ENCODE peak calls at places on chromosomes 11 and 22, in ten cellular contexts. Q is fibroblast of mammary gland; A is renal cortical epithelial cell; F is HEK293T; L is NCI-H2081; V is G401; N is Caco-2; W is neural crest cell; G is mammary epithelial cell; P is activated CD4-positive, CD25-positive, alpha-beta regulatory T cell. H is an unnamed sample.

GRCh38 chr11:16982256-16982671 is 31.9 kb downstream of the PLEKHA7 start:
- DNase-seq in F (no peak), P (no peak), L (no peak), A (peak), Q (no peak), V (no peak), G (no peak), N (no peak), W (peak), H (peak)

GRCh38 chr22:36913431-36914382 is at the start of gene CSF2RB:
- DNase-seq in Q (no peak), F (no peak), P (no peak), A (no peak), N (no peak), L (no peak), V (peak), W (no peak), G (no peak), H (no peak)

GRCh38 chr11:102767800-102768199 is 12.6 kb downstream of the MMP10 start:
- DNase-seq in W (no peak), F (no peak), A (no peak), P (no peak), G (no peak), Q (no peak), N (no peak), V (no peak), L (no peak), H (no peak)

GRCh38 chr22:37726240-37726887 is 29.5 kb downstream of the TRIOBP start:
- DNase-seq in W (no peak), V (no peak), P (no peak), N (no peak), L (no peak), F (no peak), G (peak), Q (peak), A (peak), H (no peak)

GRCh38 chr11:61127991-61128390 is 25.7 kb downstream of the CD5 start:
- DNase-seq in A (no peak), Q (no peak), P (no peak), L (no peak), V (no peak), F (no peak), G (no peak), N (no peak), W (no peak), H (no peak)

GRCh38 chr11:75429902-75430691 is 2.9 kb downstream of the KLHL35 start:
- DNase-seq in A (no peak), G (peak), L (peak), W (peak), P (peak), Q (peak), N (peak), F (no peak), V (no peak), H (peak)

GRCh38 chr22:30562391-30562790 is 12.1 kb downstream of the GAL3ST1 start:
- DNase-seq in L (no peak), W (no peak), V (no peak), G (peak), N (no peak), P (no peak), A (peak), Q (no peak), F (no peak), H (no peak)

GRCh38 chr11:84628871-84629625 is 998.1 kb downstream of the DLG2 start:
- DNase-seq in Q (no peak), W (no peak), N (no peak), P (no peak), A (no peak), V (peak), L (peak), G (no peak), F (no peak), H (no peak)

GRCh38 chr22:37172266-37173245 is 15.5 kb downstream of the C1QTNF6 start:
- DNase-seq in P (no peak), G (no peak), F (no peak), Q (no peak), W (no peak), L (no peak), V (no peak), N (peak), A (no peak), H (no peak)

GRCh38 chr11:22879615-22880014 is 19.3 kb upstream of the CCDC179 start:
- DNase-seq in N (no peak), W (no peak), Q (no peak), L (no peak), G (no peak), F (no peak), V (no peak), P (no peak), A (peak), H (no peak)

GRCh38 chr22:23675502-23676415 is 15.1 kb upstream of the RGL4 start:
- DNase-seq in A (peak), V (no peak), Q (no peak), P (no peak), F (no peak), W (no peak), G (no peak), N (peak), L (no peak), H (no peak)

GRCh38 chr22:29443452-29443851 is 5.1 kb downstream of the RFPL1 start:
- DNase-seq in L (no peak), W (no peak), V (no peak), N (no peak), F (no peak), Q (no peak), A (peak), G (peak), P (no peak), H (no peak)

GRCh38 chr11:2776351-2777061 is 76.7 kb upstream of the KCNQ1OT1 start:
- DNase-seq in F (no peak), L (no peak), V (no peak), P (no peak), N (peak), G (no peak), W (peak), A (no peak), Q (no peak), H (no peak)

GRCh38 chr11:22938691-22939090 is 78.4 kb upstream of the CCDC179 start:
- DNase-seq in W (no peak), A (peak), G (no peak), F (no peak), L (no peak), Q (no peak), N (no peak), V (no peak), P (no peak), H (no peak)

GRCh38 chr22:45280995-45281394 is 3.8 kb upstream of the UPK3A start:
- DNase-seq in N (no peak), W (no peak), A (no peak), Q (no peak), F (no peak), L (no peak), P (no peak), G (no peak), V (no peak), H (no peak)

GRCh38 chr11:134691985-134692384 is 279.9 kb upstream of the B3GAT1 start:
- DNase-seq in L (no peak), Q (peak), W (no peak), P (no peak), G (peak), F (no peak), V (no peak), N (no peak), A (no peak), H (no peak)

GRCh38 chr11:95232666-95233065 is 1.7 kb upstream of the SESN3 start:
- DNase-seq in G (no peak), Q (no peak), P (no peak), N (no peak), A (no peak), W (no peak), L (no peak), V (no peak), F (no peak), H (no peak)

GRCh38 chr11:35352107-35352888 is 67.1 kb downstream of the SLC1A2 start:
- DNase-seq in P (no peak), G (peak), W (no peak), V (no peak), A (no peak), Q (peak), F (no peak), L (no peak), N (no peak), H (no peak)

GRCh38 chr22:49768511-49768910 is 59.2 kb downstream of the BRD1 start:
- DNase-seq in W (no peak), L (no peak), G (no peak), V (no peak), A (no peak), Q (no peak), P (no peak), F (no peak), N (no peak), H (no peak)

GRCh38 chr11:58813693-58814092 is 30.8 kb downstream of the GLYATL2 start:
- DNase-seq in V (no peak), G (no peak), W (no peak), P (no peak), N (no peak), Q (peak), F (no peak), A (no peak), L (no peak), H (no peak)

GRCh38 chr11:73317803-73318202 is 9.7 kb downstream of the ARHGEF17 start:
- DNase-seq in V (no peak), F (no peak), W (no peak), L (no peak), Q (no peak), A (peak), G (no peak), N (no peak), P (no peak), H (no peak)

GRCh38 chr11:58493676-58494075 is 14.2 kb downstream of the OR5B21 start:
- DNase-seq in G (peak), Q (peak), N (no peak), W (no peak), A (no peak), F (no peak), P (no peak), V (no peak), L (no peak), H (no peak)

GRCh38 chr22:45572444-45572843 is 69.8 kb downstream of the FBLN1 start:
- DNase-seq in G (peak), Q (peak), V (no peak), W (no peak), F (no peak), N (no peak), P (no peak), L (no peak), A (peak), H (no peak)

GRCh38 chr22:47100646-47101045 is 338.2 kb downstream of the TBC1D22A start:
- DNase-seq in Q (no peak), V (no peak), A (no peak), F (no peak), N (no peak), G (no peak), L (no peak), P (no peak), W (no peak), H (no peak)

GRCh38 chr11:14054708-14055107 is 92.2 kb downstream of the SPON1 start:
- DNase-seq in N (no peak), F (no peak), V (no peak), G (peak), P (no peak), Q (peak), L (no peak), A (no peak), W (no peak), H (no peak)

GRCh38 chr11:11845066-11845465 is 3.3 kb downstream of the USP47 start:
- DNase-seq in A (peak), Q (no peak), V (no peak), W (no peak), P (no peak), G (peak), L (no peak), F (no peak), N (no peak), H (no peak)

GRCh38 chr11:93541884-93542752 is 1.1 kb downstream of the SMCO4 start:
- DNase-seq in A (peak), W (no peak), V (peak), N (peak), P (no peak), L (peak), G (peak), F (peak), Q (peak), H (peak)

GRCh38 chr11:79440451-79441158 is at the start of gene TENM4:
- DNase-seq in N (no peak), W (peak), Q (peak), V (peak), P (no peak), L (peak), A (peak), F (peak), G (peak), H (peak)

GRCh38 chr11:10379871-10380568 is 75.0 kb upstream of the AMPD3 start:
- DNase-seq in W (no peak), G (peak), V (no peak), Q (peak), N (no peak), A (no peak), F (no peak), P (no peak), L (peak), H (no peak)

H was measured in ecto neural progenitor cell.